ENCODE peak calls at places on chromosomes 6 and 20, in nine cellular contexts. One of them, this sample, is unnamed.

GRCh38 chr6:113570176-113570575 is 287.0 kb upstream of the MARCKS start:
- DNase-seq in HuH-7: no peak
- DNase-seq in NCI-H2171 treated with DMSO at 0.1 percent for 48 hours: no peak
- DNase-seq in activated effector memory CD4-positive, alpha-beta T cell treated with anti-CD3 and anti-CD28 coated beads, Interleukin-2, amount 50 U/mL, for 16 hours: no peak
- DNase-seq in progenitor cell of endocrine pancreas: no peak
- DNase-seq in KBM-7: no peak
- DNase-seq in stimulated activated CD8-positive, alpha-beta memory T cell treated with anti-CD3 and anti-CD28 coated beads, Interleukin-2, amount 100 ng/mL, for 48 hours: no peak
- DNase-seq in stimulated activated CD4-positive, alpha-beta T cell treated with anti-CD3 and anti-CD28 coated beads, Interleukin-1b, Interleukin-23, amount 100 ng/mL, for 48 hours: no peak
- DNase-seq in nephron progenitor cell: no peak
- DNase-seq in this sample: no peak

GRCh38 chr6:34352305-34352937 is 40.0 kb downstream of the NUDT3 start:
- DNase-seq in nephron progenitor cell: no peak
- DNase-seq in HuH-7: no peak
- DNase-seq in NCI-H2171 treated with DMSO at 0.1 percent for 48 hours: peak
- DNase-seq in progenitor cell of endocrine pancreas: no peak
- DNase-seq in KBM-7: no peak
- DNase-seq in stimulated activated CD4-positive, alpha-beta T cell treated with anti-CD3 and anti-CD28 coated beads, Interleukin-1b, Interleukin-23, amount 100 ng/mL, for 48 hours: no peak
- DNase-seq in activated effector memory CD4-positive, alpha-beta T cell treated with anti-CD3 and anti-CD28 coated beads, Interleukin-2, amount 50 U/mL, for 16 hours: no peak
- DNase-seq in stimulated activated CD8-positive, alpha-beta memory T cell treated with anti-CD3 and anti-CD28 coated beads, Interleukin-2, amount 100 ng/mL, for 48 hours: no peak
- DNase-seq in this sample: no peak

GRCh38 chr6:138107752-138108592 is 753 bp upstream of the PERP start:
- DNase-seq in stimulated activated CD8-positive, alpha-beta memory T cell treated with anti-CD3 and anti-CD28 coated beads, Interleukin-2, amount 100 ng/mL, for 48 hours: peak
- DNase-seq in HuH-7: peak
- DNase-seq in activated effector memory CD4-positive, alpha-beta T cell treated with anti-CD3 and anti-CD28 coated beads, Interleukin-2, amount 50 U/mL, for 16 hours: peak
- DNase-seq in progenitor cell of endocrine pancreas: peak
- DNase-seq in NCI-H2171 treated with DMSO at 0.1 percent for 48 hours: peak
- DNase-seq in stimulated activated CD4-positive, alpha-beta T cell treated with anti-CD3 and anti-CD28 coated beads, Interleukin-1b, Interleukin-23, amount 100 ng/mL, for 48 hours: peak
- DNase-seq in nephron progenitor cell: peak
- DNase-seq in KBM-7: no peak
- DNase-seq in this sample: peak

GRCh38 chr6:16216501-16217155 is 21.8 kb upstream of the GMPR start:
- DNase-seq in stimulated activated CD8-positive, alpha-beta memory T cell treated with anti-CD3 and anti-CD28 coated beads, Interleukin-2, amount 100 ng/mL, for 48 hours: no peak
- DNase-seq in activated effector memory CD4-positive, alpha-beta T cell treated with anti-CD3 and anti-CD28 coated beads, Interleukin-2, amount 50 U/mL, for 16 hours: no peak
- DNase-seq in progenitor cell of endocrine pancreas: no peak
- DNase-seq in HuH-7: no peak
- DNase-seq in KBM-7: no peak
- DNase-seq in stimulated activated CD4-positive, alpha-beta T cell treated with anti-CD3 and anti-CD28 coated beads, Interleukin-1b, Interleukin-23, amount 100 ng/mL, for 48 hours: no peak
- DNase-seq in NCI-H2171 treated with DMSO at 0.1 percent for 48 hours: no peak
- DNase-seq in nephron progenitor cell: no peak
- DNase-seq in this sample: no peak

GRCh38 chr6:88619951-88620350 is 343.5 kb downstream of the RNGTT start:
- DNase-seq in NCI-H2171 treated with DMSO at 0.1 percent for 48 hours: no peak
- DNase-seq in KBM-7: no peak
- DNase-seq in progenitor cell of endocrine pancreas: no peak
- DNase-seq in nephron progenitor cell: no peak
- DNase-seq in HuH-7: no peak
- DNase-seq in stimulated activated CD8-positive, alpha-beta memory T cell treated with anti-CD3 and anti-CD28 coated beads, Interleukin-2, amount 100 ng/mL, for 48 hours: no peak
- DNase-seq in stimulated activated CD4-positive, alpha-beta T cell treated with anti-CD3 and anti-CD28 coated beads, Interleukin-1b, Interleukin-23, amount 100 ng/mL, for 48 hours: no peak
- DNase-seq in activated effector memory CD4-positive, alpha-beta T cell treated with anti-CD3 and anti-CD28 coated beads, Interleukin-2, amount 50 U/mL, for 16 hours: no peak
- DNase-seq in this sample: no peak

GRCh38 chr20:25053207-25054132 is 4.5 kb downstream of the ACSS1 start:
- DNase-seq in KBM-7: peak
- DNase-seq in stimulated activated CD4-positive, alpha-beta T cell treated with anti-CD3 and anti-CD28 coated beads, Interleukin-1b, Interleukin-23, amount 100 ng/mL, for 48 hours: no peak
- DNase-seq in activated effector memory CD4-positive, alpha-beta T cell treated with anti-CD3 and anti-CD28 coated beads, Interleukin-2, amount 50 U/mL, for 16 hours: peak
- DNase-seq in NCI-H2171 treated with DMSO at 0.1 percent for 48 hours: no peak
- DNase-seq in stimulated activated CD8-positive, alpha-beta memory T cell treated with anti-CD3 and anti-CD28 coated beads, Interleukin-2, amount 100 ng/mL, for 48 hours: no peak
- DNase-seq in progenitor cell of endocrine pancreas: no peak
- DNase-seq in HuH-7: no peak
- DNase-seq in nephron progenitor cell: no peak
- DNase-seq in this sample: no peak

GRCh38 chr20:2698912-2699311 is 6.3 kb downstream of the EBF4 start:
- DNase-seq in activated effector memory CD4-positive, alpha-beta T cell treated with anti-CD3 and anti-CD28 coated beads, Interleukin-2, amount 50 U/mL, for 16 hours: no peak
- DNase-seq in KBM-7: no peak
- DNase-seq in stimulated activated CD4-positive, alpha-beta T cell treated with anti-CD3 and anti-CD28 coated beads, Interleukin-1b, Interleukin-23, amount 100 ng/mL, for 48 hours: no peak
- DNase-seq in stimulated activated CD8-positive, alpha-beta memory T cell treated with anti-CD3 and anti-CD28 coated beads, Interleukin-2, amount 100 ng/mL, for 48 hours: no peak
- DNase-seq in nephron progenitor cell: no peak
- DNase-seq in NCI-H2171 treated with DMSO at 0.1 percent for 48 hours: no peak
- DNase-seq in progenitor cell of endocrine pancreas: peak
- DNase-seq in HuH-7: no peak
- DNase-seq in this sample: no peak

GRCh38 chr6:101926149-101926925 is 532.8 kb downstream of the GRIK2 start:
- DNase-seq in KBM-7: no peak
- DNase-seq in HuH-7: no peak
- DNase-seq in progenitor cell of endocrine pancreas: no peak
- DNase-seq in NCI-H2171 treated with DMSO at 0.1 percent for 48 hours: peak
- DNase-seq in stimulated activated CD8-positive, alpha-beta memory T cell treated with anti-CD3 and anti-CD28 coated beads, Interleukin-2, amount 100 ng/mL, for 48 hours: no peak
- DNase-seq in stimulated activated CD4-positive, alpha-beta T cell treated with anti-CD3 and anti-CD28 coated beads, Interleukin-1b, Interleukin-23, amount 100 ng/mL, for 48 hours: no peak
- DNase-seq in activated effector memory CD4-positive, alpha-beta T cell treated with anti-CD3 and anti-CD28 coated beads, Interleukin-2, amount 50 U/mL, for 16 hours: no peak
- DNase-seq in nephron progenitor cell: no peak
- DNase-seq in this sample: no peak

GRCh38 chr6:145206247-145206907 is 528.9 kb downstream of the EPM2A start:
- DNase-seq in nephron progenitor cell: no peak
- DNase-seq in NCI-H2171 treated with DMSO at 0.1 percent for 48 hours: no peak
- DNase-seq in progenitor cell of endocrine pancreas: no peak
- DNase-seq in KBM-7: no peak
- DNase-seq in stimulated activated CD4-positive, alpha-beta T cell treated with anti-CD3 and anti-CD28 coated beads, Interleukin-1b, Interleukin-23, amount 100 ng/mL, for 48 hours: no peak
- DNase-seq in activated effector memory CD4-positive, alpha-beta T cell treated with anti-CD3 and anti-CD28 coated beads, Interleukin-2, amount 50 U/mL, for 16 hours: no peak
- DNase-seq in stimulated activated CD8-positive, alpha-beta memory T cell treated with anti-CD3 and anti-CD28 coated beads, Interleukin-2, amount 100 ng/mL, for 48 hours: no peak
- DNase-seq in HuH-7: no peak
- DNase-seq in this sample: no peak

GRCh38 chr6:114140416-114140815 is 169.5 kb upstream of the HDAC2 start:
- DNase-seq in stimulated activated CD4-positive, alpha-beta T cell treated with anti-CD3 and anti-CD28 coated beads, Interleukin-1b, Interleukin-23, amount 100 ng/mL, for 48 hours: no peak
- DNase-seq in activated effector memory CD4-positive, alpha-beta T cell treated with anti-CD3 and anti-CD28 coated beads, Interleukin-2, amount 50 U/mL, for 16 hours: no peak
- DNase-seq in HuH-7: no peak
- DNase-seq in progenitor cell of endocrine pancreas: no peak
- DNase-seq in NCI-H2171 treated with DMSO at 0.1 percent for 48 hours: no peak
- DNase-seq in stimulated activated CD8-positive, alpha-beta memory T cell treated with anti-CD3 and anti-CD28 coated beads, Interleukin-2, amount 100 ng/mL, for 48 hours: no peak
- DNase-seq in nephron progenitor cell: no peak
- DNase-seq in KBM-7: no peak
- DNase-seq in this sample: no peak

GRCh38 chr20:59222982-59223610 is 59.5 kb downstream of the ZNF831 start:
- DNase-seq in activated effector memory CD4-positive, alpha-beta T cell treated with anti-CD3 and anti-CD28 coated beads, Interleukin-2, amount 50 U/mL, for 16 hours: no peak
- DNase-seq in KBM-7: no peak
- DNase-seq in nephron progenitor cell: no peak
- DNase-seq in stimulated activated CD8-positive, alpha-beta memory T cell treated with anti-CD3 and anti-CD28 coated beads, Interleukin-2, amount 100 ng/mL, for 48 hours: no peak
- DNase-seq in progenitor cell of endocrine pancreas: no peak
- DNase-seq in stimulated activated CD4-positive, alpha-beta T cell treated with anti-CD3 and anti-CD28 coated beads, Interleukin-1b, Interleukin-23, amount 100 ng/mL, for 48 hours: no peak
- DNase-seq in HuH-7: peak
- DNase-seq in NCI-H2171 treated with DMSO at 0.1 percent for 48 hours: peak
- DNase-seq in this sample: no peak

GRCh38 chr6:11732036-11732545 is 46.5 kb downstream of the ADTRP start:
- DNase-seq in NCI-H2171 treated with DMSO at 0.1 percent for 48 hours: no peak
- DNase-seq in nephron progenitor cell: no peak
- DNase-seq in stimulated activated CD8-positive, alpha-beta memory T cell treated with anti-CD3 and anti-CD28 coated beads, Interleukin-2, amount 100 ng/mL, for 48 hours: no peak
- DNase-seq in HuH-7: no peak
- DNase-seq in activated effector memory CD4-positive, alpha-beta T cell treated with anti-CD3 and anti-CD28 coated beads, Interleukin-2, amount 50 U/mL, for 16 hours: peak
- DNase-seq in stimulated activated CD4-positive, alpha-beta T cell treated with anti-CD3 and anti-CD28 coated beads, Interleukin-1b, Interleukin-23, amount 100 ng/mL, for 48 hours: peak
- DNase-seq in KBM-7: peak
- DNase-seq in progenitor cell of endocrine pancreas: no peak
- DNase-seq in this sample: no peak

GRCh38 chr20:61297981-61298380 is 45.9 kb downstream of the CDH4 start:
- DNase-seq in KBM-7: no peak
- DNase-seq in stimulated activated CD8-positive, alpha-beta memory T cell treated with anti-CD3 and anti-CD28 coated beads, Interleukin-2, amount 100 ng/mL, for 48 hours: no peak
- DNase-seq in HuH-7: no peak
- DNase-seq in stimulated activated CD4-positive, alpha-beta T cell treated with anti-CD3 and anti-CD28 coated beads, Interleukin-1b, Interleukin-23, amount 100 ng/mL, for 48 hours: no peak
- DNase-seq in progenitor cell of endocrine pancreas: no peak
- DNase-seq in nephron progenitor cell: no peak
- DNase-seq in activated effector memory CD4-positive, alpha-beta T cell treated with anti-CD3 and anti-CD28 coated beads, Interleukin-2, amount 50 U/mL, for 16 hours: no peak
- DNase-seq in NCI-H2171 treated with DMSO at 0.1 percent for 48 hours: no peak
- DNase-seq in this sample: no peak

GRCh38 chr6:144834426-144835038 is 549.4 kb downstream of the UTRN start:
- DNase-seq in stimulated activated CD8-positive, alpha-beta memory T cell treated with anti-CD3 and anti-CD28 coated beads, Interleukin-2, amount 100 ng/mL, for 48 hours: no peak
- DNase-seq in KBM-7: no peak
- DNase-seq in activated effector memory CD4-positive, alpha-beta T cell treated with anti-CD3 and anti-CD28 coated beads, Interleukin-2, amount 50 U/mL, for 16 hours: no peak
- DNase-seq in nephron progenitor cell: no peak
- DNase-seq in progenitor cell of endocrine pancreas: no peak
- DNase-seq in stimulated activated CD4-positive, alpha-beta T cell treated with anti-CD3 and anti-CD28 coated beads, Interleukin-1b, Interleukin-23, amount 100 ng/mL, for 48 hours: no peak
- DNase-seq in NCI-H2171 treated with DMSO at 0.1 percent for 48 hours: no peak
- DNase-seq in HuH-7: no peak
- DNase-seq in this sample: no peak

GRCh38 chr20:6492396-6493055 is 275.0 kb upstream of the BMP2 start:
- DNase-seq in activated effector memory CD4-positive, alpha-beta T cell treated with anti-CD3 and anti-CD28 coated beads, Interleukin-2, amount 50 U/mL, for 16 hours: no peak
- DNase-seq in nephron progenitor cell: no peak
- DNase-seq in progenitor cell of endocrine pancreas: no peak
- DNase-seq in stimulated activated CD4-positive, alpha-beta T cell treated with anti-CD3 and anti-CD28 coated beads, Interleukin-1b, Interleukin-23, amount 100 ng/mL, for 48 hours: no peak
- DNase-seq in KBM-7: no peak
- DNase-seq in stimulated activated CD8-positive, alpha-beta memory T cell treated with anti-CD3 and anti-CD28 coated beads, Interleukin-2, amount 100 ng/mL, for 48 hours: no peak
- DNase-seq in HuH-7: peak
- DNase-seq in NCI-H2171 treated with DMSO at 0.1 percent for 48 hours: no peak
- DNase-seq in this sample: peak

GRCh38 chr6:165662671-165663282 is at the start of gene PDE10A:
- DNase-seq in activated effector memory CD4-positive, alpha-beta T cell treated with anti-CD3 and anti-CD28 coated beads, Interleukin-2, amount 50 U/mL, for 16 hours: no peak
- DNase-seq in KBM-7: no peak
- DNase-seq in NCI-H2171 treated with DMSO at 0.1 percent for 48 hours: no peak
- DNase-seq in progenitor cell of endocrine pancreas: peak
- DNase-seq in HuH-7: no peak
- DNase-seq in nephron progenitor cell: peak
- DNase-seq in stimulated activated CD4-positive, alpha-beta T cell treated with anti-CD3 and anti-CD28 coated beads, Interleukin-1b, Interleukin-23, amount 100 ng/mL, for 48 hours: no peak
- DNase-seq in stimulated activated CD8-positive, alpha-beta memory T cell treated with anti-CD3 and anti-CD28 coated beads, Interleukin-2, amount 100 ng/mL, for 48 hours: no peak
- DNase-seq in this sample: peak

GRCh38 chr6:1596088-1596852 is 13.4 kb upstream of the FOXC1 start:
- DNase-seq in KBM-7: peak
- DNase-seq in activated effector memory CD4-positive, alpha-beta T cell treated with anti-CD3 and anti-CD28 coated beads, Interleukin-2, amount 50 U/mL, for 16 hours: peak
- DNase-seq in stimulated activated CD8-positive, alpha-beta memory T cell treated with anti-CD3 and anti-CD28 coated beads, Interleukin-2, amount 100 ng/mL, for 48 hours: no peak
- DNase-seq in progenitor cell of endocrine pancreas: peak
- DNase-seq in NCI-H2171 treated with DMSO at 0.1 percent for 48 hours: peak
- DNase-seq in stimulated activated CD4-positive, alpha-beta T cell treated with anti-CD3 and anti-CD28 coated beads, Interleukin-1b, Interleukin-23, amount 100 ng/mL, for 48 hours: peak
- DNase-seq in HuH-7: peak
- DNase-seq in nephron progenitor cell: peak
- DNase-seq in this sample: peak

GRCh38 chr6:82068721-82069120 is 178.8 kb downstream of the IBTK start:
- DNase-seq in progenitor cell of endocrine pancreas: no peak
- DNase-seq in KBM-7: no peak
- DNase-seq in nephron progenitor cell: no peak
- DNase-seq in NCI-H2171 treated with DMSO at 0.1 percent for 48 hours: peak
- DNase-seq in activated effector memory CD4-positive, alpha-beta T cell treated with anti-CD3 and anti-CD28 coated beads, Interleukin-2, amount 50 U/mL, for 16 hours: no peak
- DNase-seq in stimulated activated CD4-positive, alpha-beta T cell treated with anti-CD3 and anti-CD28 coated beads, Interleukin-1b, Interleukin-23, amount 100 ng/mL, for 48 hours: no peak
- DNase-seq in stimulated activated CD8-positive, alpha-beta memory T cell treated with anti-CD3 and anti-CD28 coated beads, Interleukin-2, amount 100 ng/mL, for 48 hours: no peak
- DNase-seq in HuH-7: no peak
- DNase-seq in this sample: no peak

GRCh38 chr20:13412806-13413445 is 191.9 kb downstream of the ISM1 start:
- DNase-seq in stimulated activated CD8-positive, alpha-beta memory T cell treated with anti-CD3 and anti-CD28 coated beads, Interleukin-2, amount 100 ng/mL, for 48 hours: no peak
- DNase-seq in progenitor cell of endocrine pancreas: no peak
- DNase-seq in NCI-H2171 treated with DMSO at 0.1 percent for 48 hours: peak
- DNase-seq in KBM-7: no peak
- DNase-seq in nephron progenitor cell: no peak
- DNase-seq in stimulated activated CD4-positive, alpha-beta T cell treated with anti-CD3 and anti-CD28 coated beads, Interleukin-1b, Interleukin-23, amount 100 ng/mL, for 48 hours: no peak
- DNase-seq in activated effector memory CD4-positive, alpha-beta T cell treated with anti-CD3 and anti-CD28 coated beads, Interleukin-2, amount 50 U/mL, for 16 hours: no peak
- DNase-seq in HuH-7: no peak
- DNase-seq in this sample: no peak

GRCh38 chr6:88585081-88585692 is 378.2 kb downstream of the RNGTT start:
- DNase-seq in progenitor cell of endocrine pancreas: no peak
- DNase-seq in activated effector memory CD4-positive, alpha-beta T cell treated with anti-CD3 and anti-CD28 coated beads, Interleukin-2, amount 50 U/mL, for 16 hours: no peak
- DNase-seq in stimulated activated CD8-positive, alpha-beta memory T cell treated with anti-CD3 and anti-CD28 coated beads, Interleukin-2, amount 100 ng/mL, for 48 hours: no peak
- DNase-seq in stimulated activated CD4-positive, alpha-beta T cell treated with anti-CD3 and anti-CD28 coated beads, Interleukin-1b, Interleukin-23, amount 100 ng/mL, for 48 hours: no peak
- DNase-seq in NCI-H2171 treated with DMSO at 0.1 percent for 48 hours: no peak
- DNase-seq in KBM-7: no peak
- DNase-seq in HuH-7: no peak
- DNase-seq in nephron progenitor cell: no peak
- DNase-seq in this sample: no peak

GRCh38 chr20:24987244-24987643 is 5.3 kb downstream of the APMAP start:
- DNase-seq in KBM-7: no peak
- DNase-seq in stimulated activated CD4-positive, alpha-beta T cell treated with anti-CD3 and anti-CD28 coated beads, Interleukin-1b, Interleukin-23, amount 100 ng/mL, for 48 hours: peak
- DNase-seq in nephron progenitor cell: no peak
- DNase-seq in progenitor cell of endocrine pancreas: no peak
- DNase-seq in HuH-7: peak
- DNase-seq in stimulated activated CD8-positive, alpha-beta memory T cell treated with anti-CD3 and anti-CD28 coated beads, Interleukin-2, amount 100 ng/mL, for 48 hours: no peak
- DNase-seq in NCI-H2171 treated with DMSO at 0.1 percent for 48 hours: no peak
- DNase-seq in activated effector memory CD4-positive, alpha-beta T cell treated with anti-CD3 and anti-CD28 coated beads, Interleukin-2, amount 50 U/mL, for 16 hours: no peak
- DNase-seq in this sample: peak

GRCh38 chr20:13205402-13205801 is 15.7 kb upstream of the ISM1 start:
- DNase-seq in progenitor cell of endocrine pancreas: no peak
- DNase-seq in KBM-7: no peak
- DNase-seq in activated effector memory CD4-positive, alpha-beta T cell treated with anti-CD3 and anti-CD28 coated beads, Interleukin-2, amount 50 U/mL, for 16 hours: no peak
- DNase-seq in stimulated activated CD8-positive, alpha-beta memory T cell treated with anti-CD3 and anti-CD28 coated beads, Interleukin-2, amount 100 ng/mL, for 48 hours: no peak
- DNase-seq in NCI-H2171 treated with DMSO at 0.1 percent for 48 hours: no peak
- DNase-seq in HuH-7: no peak
- DNase-seq in stimulated activated CD4-positive, alpha-beta T cell treated with anti-CD3 and anti-CD28 coated beads, Interleukin-1b, Interleukin-23, amount 100 ng/mL, for 48 hours: no peak
- DNase-seq in nephron progenitor cell: no peak
- DNase-seq in this sample: no peak

This sample was measured in H9.